ENCODE peak calls at places on chromosomes 2 and 18, in five cellular contexts. V is fibroblast of lung, M is astrocyte, N is mammary epithelial cell, P is mesendoderm. X is an unnamed sample. For H3K27me3, the result is how much of the 10 kb centered on the place peaks cover.

GRCh38 chr2:132883430-132883829 is 213.4 kb upstream of the LYPD1 start:
- DNase-seq in P (no peak), V (no peak), N (no peak), M (no peak), X (no peak)

GRCh38 chr2:122168799-122169198 is 413.3 kb downstream of the TSN start:
- DNase-seq in V (no peak), N (no peak), P (peak), M (no peak), X (peak)

GRCh38 chr2:64727013-64727767 is 73.5 kb upstream of the SERTAD2 start:
- DNase-seq in V (no peak), P (no peak), M (no peak), N (no peak), X (no peak)

GRCh38 chr2:187274146-187274545 is 173.9 kb downstream of the CALCRL start:
- DNase-seq in M (peak), V (no peak), P (no peak), N (peak), X (no peak)

GRCh38 chr2:11099122-11100065 is 55.9 kb upstream of the SLC66A3 start:
- DNase-seq in M (no peak), N (no peak), V (no peak), P (no peak), X (no peak)

GRCh38 chr18:59623456-59624383 is 73.5 kb downstream of the CCBE1 start:
- DNase-seq in V (peak), N (peak), M (peak), P (no peak), X (peak)

GRCh38 chr18:34709104-34709503 is 994 bp upstream of the DTNA start:
- DNase-seq in V (peak), M (peak), N (peak), P (no peak), X (peak)

GRCh38 chr2:222408684-222409083 is 15.7 kb upstream of the SGPP2 start:
- DNase-seq in N (no peak), P (no peak), M (no peak), V (no peak), X (no peak)

GRCh38 chr2:205706769-205707375 is 24.6 kb downstream of the NRP2 start:
- DNase-seq in V (peak), N (peak), P (peak), M (peak), X (peak)

GRCh38 chr2:235283246-235283645 is 210.6 kb upstream of the AGAP1 start:
- DNase-seq in V (no peak), P (no peak), N (no peak), M (peak), X (no peak)

GRCh38 chr2:158321264-158321663 is 135.3 kb downstream of the CCDC148 start:
- DNase-seq in V (peak), M (peak), P (no peak), N (peak), X (peak)

GRCh38 chr2:215360596-215360995 is 48.7 kb downstream of the ATIC start:
- DNase-seq in M (no peak), V (no peak), P (no peak), N (no peak), X (no peak)

GRCh38 chr2:120344991-120345975 is 653 bp upstream of the INHBB start:
- DNase-seq in P (no peak), M (no peak), N (no peak), V (no peak), X (peak)

GRCh38 chr2:165970663-165971062 is 17.1 kb upstream of the TTC21B start:
- DNase-seq in N (no peak), V (no peak), P (peak), M (no peak), X (peak)

GRCh38 chr2:203584784-203585183 is 49.7 kb upstream of the RAPH1 start:
- DNase-seq in P (no peak), N (no peak), M (no peak), V (no peak), X (peak)
- H3K27me3 ChIP-seq in P (under half), N (under half), M (under half), V (under half), X (under half)

GRCh38 chr2:8148260-8148880 is 533.5 kb upstream of the ID2 start:
- DNase-seq in P (peak), N (peak), V (peak), M (peak), X (peak)
- H3K4me2 ChIP-seq in P (no peak), N (no peak), V (peak), M (peak), X (no peak)

DNA sequence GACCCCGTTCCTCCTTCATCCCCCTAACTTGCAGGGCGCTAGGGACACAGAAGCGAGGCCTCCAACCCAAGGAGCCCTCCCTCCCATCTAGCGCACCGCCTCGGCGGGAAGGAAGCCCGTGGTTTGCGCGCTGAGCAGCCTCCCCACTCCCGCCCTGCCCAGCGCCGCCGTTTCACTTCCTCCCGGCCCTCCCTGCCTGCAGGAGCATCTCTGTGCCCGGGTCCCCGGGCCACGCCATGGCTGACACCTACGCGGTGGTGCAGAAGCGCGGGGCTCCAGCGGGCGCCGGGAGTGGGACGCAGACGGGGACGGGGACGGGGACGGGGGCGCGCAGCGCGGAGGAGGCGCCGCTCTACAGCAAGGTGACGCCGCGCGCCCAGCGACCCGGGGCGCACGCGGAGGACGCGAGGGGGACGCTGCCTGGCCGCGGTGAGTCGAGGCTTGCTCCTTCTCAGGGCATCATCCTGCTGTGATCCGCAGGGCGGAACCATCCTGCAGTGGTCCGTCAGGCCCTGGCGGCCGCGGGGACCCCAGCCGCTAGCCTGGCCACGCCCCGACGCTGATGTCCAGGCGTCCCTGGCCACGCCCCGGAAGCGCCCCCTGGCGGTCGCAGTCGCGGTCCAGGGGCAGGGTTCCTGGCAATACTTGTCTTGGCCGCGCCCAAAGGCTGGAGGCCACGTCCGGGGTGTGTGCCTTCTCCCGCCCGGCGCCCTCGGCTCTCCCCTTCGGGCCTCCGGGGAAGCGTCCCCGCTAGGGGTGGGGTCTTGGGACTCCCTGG is 16.4 kb downstream of the PTPN18 start:
- DNase-seq in V (peak), M (peak), P (peak), N (peak), X (no peak)
- H3K4me3 ChIP-seq in V (peak), M (peak), P (peak), N (peak), X (no peak)

DNA sequence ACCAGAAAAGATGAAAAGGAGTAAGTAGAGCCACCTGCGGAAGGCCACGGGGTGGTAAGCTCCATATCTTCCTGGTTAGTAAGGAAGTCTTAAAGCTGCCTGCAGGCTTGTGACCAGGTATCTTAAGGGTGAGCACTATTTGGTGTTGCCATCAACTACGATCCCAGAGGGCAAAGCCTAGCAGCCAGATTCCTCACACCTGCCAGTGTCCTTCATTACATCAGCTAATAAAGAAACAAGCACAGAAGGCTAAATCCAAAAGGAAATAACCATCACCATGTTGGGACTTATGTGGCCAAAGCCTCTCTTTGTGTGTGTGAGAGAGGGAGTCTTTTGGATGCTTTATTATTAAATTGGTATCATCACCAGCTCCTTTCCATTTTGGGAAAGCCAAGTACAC is 123.5 kb downstream of the ALK start:
- DNase-seq in P (no peak), M (no peak), V (no peak), N (no peak), X (no peak)
- H3K27me3 ChIP-seq in P (under half), M (under half), V (under half), N (under half), X (under half)

GRCh38 chr18:68417166-68417776 is 297.6 kb downstream of the TMX3 start:
- DNase-seq in M (no peak), N (peak), P (no peak), V (no peak), X (no peak)
- H3K4me2 ChIP-seq in M (peak), N (peak), P (no peak), V (no peak), X (no peak)

GRCh38 chr2:567865-568638 is 109.2 kb downstream of the TMEM18 start:
- DNase-seq in P (no peak), V (peak), M (no peak), N (peak), X (peak)
- H3K4me3 ChIP-seq in P (no peak), V (no peak), M (peak), N (no peak), X (peak)

DNA sequence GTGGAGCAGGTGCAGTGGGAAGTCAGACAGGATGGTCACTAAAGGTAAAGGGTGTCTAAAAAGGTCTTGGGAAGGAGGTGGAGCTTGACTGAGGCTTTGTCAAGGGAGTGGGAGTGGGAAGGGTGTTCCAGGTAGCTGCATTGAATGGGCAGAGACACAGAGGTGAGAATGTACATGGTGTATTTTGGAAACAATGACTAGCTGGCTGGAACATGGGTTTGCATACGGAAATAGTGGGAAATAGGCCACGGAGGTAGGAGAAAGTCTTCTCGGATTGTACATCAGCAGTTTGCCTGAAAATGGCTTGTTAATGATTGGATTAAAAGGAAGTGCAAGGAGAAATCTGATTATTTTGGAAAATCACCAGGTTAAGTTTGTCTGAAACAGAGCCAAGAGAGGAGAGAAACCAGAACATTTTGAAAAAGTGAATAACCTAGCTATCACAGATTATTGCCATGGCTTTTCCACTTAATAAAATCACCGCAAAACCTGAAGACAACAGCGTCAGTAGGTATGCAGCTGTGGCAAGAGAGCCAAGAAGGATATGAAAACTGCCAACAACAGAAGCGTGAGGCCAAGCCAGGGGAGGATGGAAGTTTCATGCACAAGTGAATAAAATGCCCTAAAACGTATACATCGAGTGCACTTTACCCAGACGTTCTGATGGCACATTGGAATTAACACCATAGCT is 13.9 kb downstream of the PAX8 start:
- DNase-seq in P (no peak), N (no peak), M (no peak), V (no peak), X (no peak)
- H3K27me3 ChIP-seq in P (under half), N (under half), M (under half), V (half or more), X (under half)

DNA sequence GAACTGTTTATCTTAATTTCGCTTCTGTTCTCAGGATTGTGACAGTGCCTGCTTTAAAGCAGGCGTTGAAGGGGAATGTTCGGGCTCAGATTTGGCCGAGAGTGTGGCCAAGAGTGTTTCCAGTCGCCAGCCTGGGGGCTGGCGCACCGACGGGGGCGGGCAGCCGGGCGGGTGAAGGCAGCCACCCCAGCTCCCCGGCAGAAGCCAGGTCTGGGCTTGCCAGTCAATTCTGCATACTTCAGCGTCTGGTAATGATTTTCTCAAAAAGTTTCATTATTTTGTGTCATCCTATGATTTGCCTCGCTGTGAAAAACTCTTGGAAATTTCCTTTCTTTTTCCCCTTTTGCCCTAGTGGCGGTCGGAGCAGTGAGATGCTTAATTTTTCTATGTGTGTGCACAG is 778 bp downstream of the FAM228A start:
- DNase-seq in N (peak), P (no peak), V (no peak), M (no peak), X (no peak)
- H3K4me2 ChIP-seq in N (peak), P (no peak), V (peak), M (no peak), X (no peak)

DNA sequence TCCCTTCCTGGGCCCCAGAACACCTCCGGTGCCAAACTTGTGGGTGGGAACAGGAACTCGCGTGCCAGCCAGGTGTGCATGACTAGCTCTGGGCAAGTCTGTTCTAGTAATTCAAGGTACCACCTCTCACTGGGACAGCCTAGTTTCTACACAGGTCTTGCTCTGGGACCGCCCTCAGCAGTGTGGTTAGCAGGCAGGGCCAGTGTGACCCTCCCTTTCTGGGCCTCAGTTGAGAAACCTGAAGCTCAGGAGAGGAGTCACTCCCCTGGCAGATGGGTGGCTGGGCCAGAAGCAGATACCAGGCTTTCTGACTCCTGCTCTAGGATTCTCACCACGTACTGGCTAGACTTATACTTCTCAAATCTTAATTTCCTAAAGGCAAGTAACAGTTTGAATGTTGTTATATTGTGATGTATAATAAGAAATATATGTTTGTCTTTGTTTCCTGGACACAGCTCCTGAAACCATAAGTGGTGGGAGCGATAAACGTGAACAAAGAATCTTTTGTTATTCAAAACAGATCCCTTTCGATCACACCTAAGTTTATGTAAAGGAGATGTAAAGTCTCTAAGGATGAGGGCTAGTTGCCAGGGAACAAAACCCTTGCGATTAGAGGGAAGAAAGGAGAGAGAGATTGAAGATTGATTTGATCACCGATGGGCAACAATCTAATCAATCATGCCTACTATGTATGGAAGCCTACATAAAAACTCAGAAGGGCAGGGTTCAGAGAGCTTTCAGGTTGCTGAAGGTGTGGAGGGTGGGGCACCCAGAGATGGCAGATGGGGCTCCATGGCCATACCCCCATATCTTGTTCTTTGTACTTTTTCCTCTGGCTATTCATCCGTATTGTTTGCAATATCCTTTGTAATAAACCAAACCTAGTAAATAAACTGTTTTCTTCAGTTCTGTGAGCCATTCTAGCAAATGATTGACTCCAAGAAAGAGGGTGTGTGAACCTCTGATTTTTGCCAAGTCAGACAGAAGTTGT is 952 bp upstream of the UGT1A6 start:
- DNase-seq in N (peak), V (no peak), M (no peak), P (no peak), X (peak)
- H3K4me3 ChIP-seq in N (peak), V (no peak), M (no peak), P (no peak), X (no peak)